ENCODE peak calls at places on chromosomes 5 and 9, in five cellular contexts. L is foreskin fibroblast, W is stomach, A is PC-9, E is nephron progenitor cell. Y is an unnamed sample.

GRCh38 chr5:33291216-33292000 is 149.4 kb upstream of the TARS1 start:
- DNase-seq in L (no peak), W (no peak), A (no peak), E (no peak), Y (no peak)

GRCh38 chr5:138985256-138985655 is 110.1 kb upstream of the LRRTM2 start:
- DNase-seq in E (no peak), W (peak), A (peak), L (no peak), Y (no peak)

GRCh38 chr5:158923799-158924551 is 175.7 kb downstream of the EBF1 start:
- DNase-seq in L (no peak), A (no peak), W (no peak), E (no peak), Y (no peak)

GRCh38 chr5:35136386-35136785 is 88.6 kb upstream of the AGXT2 start:
- DNase-seq in E (no peak), W (no peak), A (no peak), L (peak), Y (no peak)

GRCh38 chr9:126788631-126789349 is 16.1 kb upstream of the ZBTB43 start:
- DNase-seq in W (no peak), E (no peak), L (peak), A (peak), Y (no peak)

GRCh38 chr9:73270967-73271722 is 119.5 kb downstream of the ANXA1 start:
- DNase-seq in W (no peak), A (peak), L (peak), E (no peak), Y (no peak)

GRCh38 chr5:67262956-67263355 is 66.4 kb upstream of the CD180 start:
- DNase-seq in A (no peak), L (no peak), W (no peak), E (no peak), Y (no peak)

GRCh38 chr5:17255471-17256016 is 38.1 kb downstream of the BASP1 start:
- DNase-seq in W (no peak), E (no peak), L (no peak), A (peak), Y (no peak)

GRCh38 chr5:176781638-176782570 is 28.5 kb upstream of the UNC5A start:
- DNase-seq in L (no peak), A (no peak), W (no peak), E (no peak), Y (no peak)

GRCh38 chr9:87223397-87224246 is 274.0 kb upstream of the DAPK1 start:
- DNase-seq in E (no peak), W (no peak), A (peak), L (peak), Y (peak)

GRCh38 chr9:120486347-120486746 is 93.6 kb downstream of the CDK5RAP2 start:
- DNase-seq in A (no peak), W (peak), L (peak), E (no peak), Y (no peak)

GRCh38 chr5:5699062-5699461 is 276.6 kb downstream of the ICE1 start:
- DNase-seq in E (no peak), W (no peak), L (no peak), A (no peak), Y (no peak)

GRCh38 chr9:76459691-76460635 is 981 bp downstream of the GCNT1 start:
- DNase-seq in L (peak), A (peak), W (peak), E (peak), Y (peak)

GRCh38 chr5:465591-466403 is 22.8 kb downstream of the EXOC3 start:
- DNase-seq in L (no peak), W (no peak), E (no peak), A (no peak), Y (no peak)

GRCh38 chr9:82606761-82607382 is 456.1 kb downstream of the RASEF start:
- DNase-seq in A (no peak), L (peak), E (peak), W (peak), Y (peak)

GRCh38 chr9:134433101-134433500 is 106.8 kb downstream of the RXRA start:
- DNase-seq in W (peak), E (no peak), A (no peak), L (peak), Y (no peak)

GRCh38 chr5:38601133-38601842 is 44.8 kb upstream of the LIFR start:
- DNase-seq in A (no peak), E (no peak), W (peak), L (no peak), Y (no peak)

GRCh38 chr9:129653819-129654528 is 11.5 kb upstream of the PRRX2 start:
- DNase-seq in E (peak), L (peak), W (no peak), A (no peak), Y (no peak)

GRCh38 chr9:69745716-69746538 is 13.9 kb downstream of the PTAR1 start:
- DNase-seq in L (peak), E (no peak), A (no peak), W (no peak), Y (no peak)

GRCh38 chr9:21030389-21031035 is 928 bp downstream of the HACD4 start:
- DNase-seq in A (peak), L (peak), E (no peak), W (no peak), Y (no peak)

GRCh38 chr5:125595095-125595494 is 828.1 kb upstream of the GRAMD2B start:
- DNase-seq in A (no peak), L (peak), E (no peak), W (peak), Y (no peak)

GRCh38 chr5:179978792-179979191 is 71.1 kb upstream of the TBC1D9B start:
- DNase-seq in W (no peak), A (no peak), L (no peak), E (no peak), Y (no peak)

DNA sequence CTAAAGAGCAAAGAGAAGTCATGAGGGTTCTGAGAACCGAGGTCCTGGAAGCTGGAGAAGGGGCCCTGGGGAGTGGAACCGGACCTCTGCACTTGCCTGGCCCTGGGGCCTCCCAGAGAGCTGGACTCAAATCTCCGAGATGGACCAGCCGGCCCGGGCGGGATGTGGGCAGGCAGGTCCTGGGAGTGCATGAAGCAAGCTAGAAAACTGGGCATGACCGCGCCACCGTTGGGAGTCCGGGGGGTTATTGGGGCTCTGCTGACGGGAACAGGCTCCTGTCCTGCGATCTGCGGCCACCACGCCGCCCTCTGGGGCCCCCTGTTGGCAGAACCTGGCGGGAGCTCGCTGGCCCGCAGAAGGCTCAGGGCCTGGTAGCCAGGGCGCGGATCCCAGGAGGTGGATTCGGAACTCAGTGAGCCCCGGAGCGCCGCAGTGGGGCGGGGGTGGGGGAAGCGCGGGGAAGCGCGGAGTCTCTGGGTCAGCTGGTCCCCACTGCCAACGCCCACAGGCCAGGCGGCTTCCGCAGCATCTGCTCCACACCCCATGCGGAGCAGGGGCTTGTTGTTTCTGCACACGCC is 150.6 kb downstream of the ERCC6L2 start:
- DNase-seq in A (no peak), L (no peak), E (peak), W (no peak), Y (peak)
- TF ChIP-seq CTCF in A (no peak), L (no peak), E (peak), W (no peak), Y (peak)

GRCh38 chr5:151107738-151108520 is 27.1 kb upstream of the TNIP1 start:
- DNase-seq in W (peak), E (no peak), L (peak), A (peak), Y (no peak)
- TF ChIP-seq CTCF in W (peak), E (no peak), L (no peak), A (no peak), Y (no peak)

DNA sequence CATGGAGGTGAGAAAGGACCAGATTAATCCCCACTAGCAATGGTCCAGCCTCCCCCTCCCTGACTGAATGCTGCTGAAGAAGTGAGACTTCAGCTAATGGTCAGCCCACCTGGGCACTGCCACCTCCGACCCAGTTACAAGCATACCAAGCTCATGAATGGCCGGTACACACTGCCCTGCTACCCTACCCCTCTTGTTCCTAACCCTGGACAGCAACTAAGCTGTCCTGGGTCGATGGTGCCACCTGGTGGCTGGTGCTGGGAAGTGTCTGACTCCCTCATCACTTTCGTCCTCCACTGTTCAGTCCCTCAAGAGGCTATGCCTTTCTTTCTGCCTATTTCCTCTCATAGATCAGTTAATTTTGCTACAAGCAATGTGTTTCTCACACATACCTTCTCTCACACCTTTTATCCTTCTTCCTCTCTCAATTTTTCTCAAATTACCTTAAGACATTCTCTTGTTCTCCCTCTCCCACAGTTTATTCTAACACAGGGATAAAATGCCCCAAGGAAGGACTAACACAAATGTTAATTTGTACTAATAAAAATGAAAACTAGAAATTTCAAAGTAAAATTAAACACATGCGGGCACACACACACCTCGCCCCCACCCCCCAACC is 42.4 kb downstream of the PAX5 start:
- DNase-seq in A (no peak), E (peak), W (peak), L (no peak), Y (peak)
- TF ChIP-seq CTCF in A (peak), E (peak), W (peak), L (peak), Y (peak)

DNA sequence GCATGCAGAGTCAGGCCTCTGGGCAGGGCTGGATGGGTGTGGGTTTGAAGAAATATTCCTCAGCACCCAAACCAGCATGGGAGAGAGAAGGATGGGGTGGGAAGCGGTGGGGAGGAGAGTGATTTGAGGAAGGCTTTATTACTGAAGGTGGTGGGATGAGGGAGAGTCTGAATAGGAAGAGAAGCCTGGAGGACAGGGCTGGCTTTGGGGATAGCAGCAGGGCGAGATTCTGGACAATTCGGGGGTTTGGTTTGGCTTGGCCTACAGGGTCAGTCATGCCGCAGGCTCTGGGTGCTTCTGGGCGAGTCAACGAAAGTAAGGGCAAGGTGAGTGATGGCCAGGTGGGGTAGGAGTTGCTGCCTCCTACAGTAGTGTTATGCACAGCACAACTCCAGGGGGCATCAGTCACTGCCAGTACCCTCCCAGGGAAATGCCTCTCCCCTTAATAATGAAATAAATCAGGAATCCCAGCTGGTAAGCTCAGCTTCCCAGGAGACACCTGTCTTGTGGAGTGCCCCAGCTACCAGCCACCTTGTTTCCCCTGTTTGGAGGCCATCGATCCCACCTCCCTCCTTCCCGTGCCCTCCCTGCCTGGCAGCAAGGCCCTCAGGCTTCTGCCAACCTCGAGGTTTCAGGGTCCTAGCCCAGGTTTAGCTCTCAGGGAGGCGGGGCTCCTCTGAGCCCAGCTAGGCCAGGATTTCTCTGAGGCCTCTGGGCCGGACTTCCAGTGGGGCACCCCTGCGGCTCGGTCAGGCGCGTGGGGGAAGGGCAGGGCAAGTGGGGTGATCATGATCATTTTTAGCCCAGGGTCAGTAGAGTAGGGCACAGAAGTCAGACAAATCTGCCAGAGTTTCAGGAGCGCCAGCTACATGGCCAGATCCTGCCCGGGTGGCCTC is 741 bp upstream of the NKX2-5 start:
- DNase-seq in W (no peak), E (no peak), A (no peak), L (no peak), Y (no peak)
- TF ChIP-seq CTCF in W (no peak), E (no peak), A (no peak), L (no peak), Y (no peak)

GRCh38 chr9:128128836-128129590 is 1.5 kb upstream of the PTGES2 start:
- DNase-seq in L (no peak), E (no peak), A (no peak), W (no peak), Y (no peak)
- TF ChIP-seq CTCF in L (no peak), E (no peak), A (no peak), W (no peak), Y (no peak)

DNA sequence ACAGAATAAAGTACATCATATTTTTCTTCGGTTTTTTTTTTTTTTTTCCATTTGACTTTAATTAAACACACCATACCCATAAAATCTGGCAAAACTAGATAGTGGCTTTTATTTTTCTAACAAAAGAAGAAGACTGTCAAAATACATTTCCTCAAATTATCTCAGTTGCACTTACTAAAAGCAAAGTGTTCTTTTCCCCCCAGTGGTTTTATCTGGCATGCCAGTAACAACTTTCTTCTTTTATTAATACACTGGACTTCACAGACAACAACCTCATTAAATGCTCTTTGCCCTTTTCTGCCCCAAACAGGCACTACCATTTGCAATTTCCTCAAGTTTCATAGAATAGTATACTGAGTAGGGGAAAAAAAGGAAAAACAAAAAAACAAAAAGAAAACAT is 1792.3 kb downstream of the EFNA5 start:
- DNase-seq in W (no peak), E (no peak), A (no peak), L (no peak), Y (no peak)
- TF ChIP-seq CTCF in W (no peak), E (no peak), A (no peak), L (no peak), Y (no peak)

GRCh38 chr5:103464801-103465484 is 97.6 kb downstream of the NUDT12 start:
- DNase-seq in W (no peak), A (no peak), L (no peak), E (no peak), Y (no peak)
- TF ChIP-seq CTCF in W (no peak), A (no peak), L (peak), E (no peak), Y (no peak)

GRCh38 chr9:131018621-131019020 is 9.6 kb downstream of the LAMC3 start:
- DNase-seq in E (no peak), W (no peak), L (no peak), A (peak), Y (no peak)
- TF ChIP-seq CTCF in E (no peak), W (no peak), L (no peak), A (peak), Y (peak)

DNA sequence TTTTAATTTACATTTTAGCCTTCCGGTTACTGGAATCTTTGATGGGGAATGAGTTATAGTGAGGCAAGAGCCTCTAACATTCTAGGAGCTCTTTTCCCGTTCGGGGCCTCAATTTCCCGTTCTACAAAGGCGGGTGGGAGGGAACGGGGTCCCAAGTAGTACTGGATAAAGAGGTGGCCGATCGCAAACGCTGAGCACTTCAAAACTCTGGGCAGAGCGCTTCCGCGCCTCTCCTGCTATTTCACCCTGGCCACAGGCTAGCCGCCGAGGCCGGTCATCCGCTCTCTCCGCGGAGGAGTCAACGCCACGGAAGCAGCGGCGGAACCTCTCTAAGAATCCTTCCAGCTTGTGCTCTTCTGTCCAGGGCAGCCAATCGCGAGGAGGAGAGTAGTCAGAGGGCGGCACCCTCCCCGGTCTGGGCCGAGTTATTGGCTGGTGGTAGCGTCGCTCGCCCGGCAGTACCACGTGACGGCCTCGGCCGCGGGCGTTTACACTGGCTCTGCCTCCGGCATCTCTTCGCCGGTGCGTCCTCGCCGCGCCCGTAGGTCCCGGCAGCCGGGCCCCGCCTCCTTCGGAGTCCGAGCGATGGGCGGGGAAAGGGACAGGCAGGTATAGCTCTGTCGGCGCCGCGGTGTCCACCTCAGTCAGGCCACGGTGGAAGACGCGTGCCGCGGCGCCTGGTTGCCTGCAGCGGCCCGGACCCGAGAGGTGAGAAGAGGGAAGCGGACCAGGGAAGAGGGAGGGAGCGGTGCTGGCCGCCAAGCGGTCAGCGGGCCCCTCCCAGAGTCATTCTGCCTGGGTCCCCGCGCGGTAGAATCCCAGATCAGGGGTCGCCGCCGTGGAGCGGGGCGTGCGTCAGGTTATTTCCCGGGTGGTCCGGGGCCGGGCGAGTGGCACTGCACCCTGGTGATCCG is at the start of gene SLC26A2:
- DNase-seq in E (peak), A (peak), L (peak), W (peak), Y (peak)
- TF ChIP-seq CTCF in E (no peak), A (no peak), L (no peak), W (peak), Y (no peak)

Y was measured in endothelial cell.